ENCODE peak calls at places on chromosomes 1 and 21, in ten cellular contexts. I, V, T, W, K, J, U, C, B and Q are unnamed samples.

GRCh38 chr21:40049031-40049958 is 182.1 kb downstream of the PCP4 start:
- DNase-seq in I (no peak), V (no peak), T (peak; percentile 5), W (peak; percentile 42), K (no peak), J (no peak), U (no peak), C (no peak), B (no peak), Q (no peak)

GRCh38 chr1:7539772-7540175 is 231.3 kb upstream of the VAMP3 start:
- DNase-seq in I (no peak), V (peak; percentile 74), T (peak; percentile 46), W (no peak), K (no peak), J (peak; percentile 78), U (no peak), C (no peak), B (no peak), Q (no peak)

GRCh38 chr1:197327776-197328364 is 59.8 kb downstream of the CRB1 start:
- DNase-seq in I (peak; percentile 43), V (peak; percentile 5), T (peak; percentile 15), W (no peak), K (no peak), J (no peak), U (peak; percentile 29), C (no peak), B (no peak), Q (peak; percentile 3)

GRCh38 chr1:178060789-178061556 is 32.9 kb upstream of the RASAL2 start:
- DNase-seq in I (peak; percentile 95), V (peak; percentile 21), T (peak; percentile 71), W (peak; percentile 36), K (no peak), J (no peak), U (no peak), C (no peak), B (no peak), Q (no peak)

GRCh38 chr1:11065796-11066195 is 6.0 kb upstream of the SRM start:
- DNase-seq in I (no peak), V (no peak), T (no peak), W (no peak), K (no peak), J (no peak), U (no peak), C (no peak), B (no peak), Q (no peak)

GRCh38 chr21:39345440-39345839 is 3.4 kb downstream of the HMGN1 start:
- DNase-seq in I (no peak), V (no peak), T (no peak), W (no peak), K (no peak), J (no peak), U (no peak), C (no peak), B (no peak), Q (no peak)

GRCh38 chr1:77383236-77383635 is 101.4 kb downstream of the AK5 start:
- DNase-seq in I (no peak), V (no peak), T (no peak), W (no peak), K (no peak), J (no peak), U (peak; percentile 22), C (no peak), B (no peak), Q (no peak)

GRCh38 chr1:1296070-1297061 is 11.4 kb downstream of the ACAP3 start:
- DNase-seq in I (no peak), V (no peak), T (no peak), W (no peak), K (no peak), J (no peak), U (no peak), C (no peak), B (no peak), Q (no peak)

GRCh38 chr1:54135436-54136120 is 17.2 kb downstream of the CDCP2 start:
- DNase-seq in I (no peak), V (no peak), T (no peak), W (no peak), K (no peak), J (no peak), U (peak; percentile 38), C (no peak), B (no peak), Q (no peak)
- H3K4me3 ChIP-seq in I (no peak overlapping the region), V (no peak overlapping the region), T (no peak overlapping the region), W (no peak overlapping the region), K (no peak overlapping the region), J (no peak overlapping the region), U (no peak overlapping the region), C (no peak overlapping the region), B (no peak overlapping the region), Q (no peak overlapping the region)

GRCh38 chr1:15683411-15684039 is 595 bp upstream of the PLEKHM2 start:
- DNase-seq in I (no peak), V (no peak), T (no peak), W (no peak), K (peak; percentile 62), J (no peak), U (no peak), C (no peak), B (no peak), Q (no peak)

GRCh38 chr1:15684468-15685283 is 556 bp downstream of the PLEKHM2 start:
- DNase-seq in I (no peak), V (no peak), T (peak; percentile 59), W (peak; percentile 39), K (peak; percentile 82), J (peak; percentile 87), U (peak; percentile 28), C (peak; percentile 42), B (no peak), Q (peak; percentile 43)

GRCh38 chr1:15687446-15687845 is 3.3 kb downstream of the PLEKHM2 start:
- DNase-seq in I (no peak), V (no peak), T (peak; percentile 57), W (no peak), K (no peak), J (no peak), U (no peak), C (no peak), B (no peak), Q (no peak)

GRCh38 chr1:15684042-15684461 is at the start of gene PLEKHM2:
- DNase-seq in I (peak; percentile 56), V (no peak), T (peak; percentile 64), W (peak; percentile 45), K (peak; percentile 84), J (peak; percentile 92), U (no peak), C (peak; percentile 58), B (no peak), Q (peak; percentile 75)

DNA sequence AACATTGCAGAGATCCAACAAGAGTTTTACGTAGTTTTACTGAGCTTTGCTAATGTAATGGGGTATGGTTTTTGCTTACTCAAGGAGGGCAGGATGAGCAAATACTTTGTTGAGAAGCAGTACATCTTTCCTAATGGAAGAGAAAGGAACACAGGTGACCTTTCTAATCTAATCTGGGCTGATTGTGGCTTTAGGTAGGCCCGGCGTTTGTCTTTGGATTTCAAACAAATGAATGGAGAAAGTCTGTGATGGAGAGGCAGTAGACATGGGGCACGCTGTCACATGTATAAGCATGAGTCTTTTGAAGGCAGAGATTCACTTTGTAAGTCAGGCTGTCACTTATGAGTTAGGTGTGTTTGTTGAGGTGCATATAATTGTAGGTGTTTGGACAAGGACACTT is 1.7 kb downstream of the PLEKHM2 start:
- DNase-seq in I (no peak), V (no peak), T (no peak), W (no peak), K (no peak), J (no peak), U (no peak), C (no peak), B (no peak), Q (no peak)
- H3K4me3 ChIP-seq in I (peak overlapping the region; percentile 85), V (peak overlapping the region; percentile 91), T (no peak overlapping the region), W (peak overlapping the region; percentile 84), K (peak overlapping the region; percentile 95), J (no peak overlapping the region), U (peak overlapping the region; percentile 10), C (peak overlapping the region; percentile 88), B (peak overlapping the region; percentile 17), Q (peak overlapping the region; percentile 83)

GRCh38 chr1:214108097-214108446 is 120.3 kb downstream of the PROX1 start:
- DNase-seq in I (no peak), V (no peak), T (no peak), W (no peak), K (no peak), J (no peak), U (no peak), C (no peak), B (no peak), Q (no peak)

GRCh38 chr1:214103778-214104177 is 116.0 kb downstream of the PROX1 start:
- DNase-seq in I (no peak), V (no peak), T (no peak), W (no peak), K (no peak), J (no peak), U (no peak), C (no peak), B (no peak), Q (no peak)

GRCh38 chr1:214111796-214112195 is 124.0 kb downstream of the PROX1 start:
- DNase-seq in I (no peak), V (no peak), T (no peak), W (no peak), K (no peak), J (peak; percentile 43), U (no peak), C (no peak), B (no peak), Q (no peak)

GRCh38 chr1:214106375-214106774 is 118.6 kb downstream of the PROX1 start:
- DNase-seq in I (peak; percentile 21), V (no peak), T (no peak), W (no peak), K (no peak), J (no peak), U (no peak), C (no peak), B (no peak), Q (no peak)

GRCh38 chr1:214107322-214108096 is 119.7 kb downstream of the PROX1 start:
- DNase-seq in I (peak; percentile 44), V (no peak), T (no peak), W (no peak), K (peak; percentile 71), J (peak; percentile 57), U (no peak), C (peak; percentile 41), B (no peak), Q (no peak)
- H3K4me3 ChIP-seq in I (peak overlapping the region; percentile 28), V (no peak overlapping the region), T (no peak overlapping the region), W (no peak overlapping the region), K (peak overlapping the region; percentile 12), J (no peak overlapping the region), U (no peak overlapping the region), C (peak overlapping the region; percentile 46), B (no peak overlapping the region), Q (no peak overlapping the region)

GRCh38 chr21:45439171-45439872 is 34.4 kb downstream of the COL18A1 start:
- DNase-seq in I (peak; percentile 93), V (peak; percentile 78), T (peak; percentile 87), W (peak; percentile 90), K (peak; percentile 94), J (peak; percentile 97), U (peak; percentile 73), C (peak; percentile 86), B (peak; percentile 74), Q (peak; percentile 65)

GRCh38 chr21:45439901-45440461 is 35.0 kb downstream of the COL18A1 start:
- DNase-seq in I (no peak), V (no peak), T (no peak), W (no peak), K (peak; percentile 54), J (peak; percentile 74), U (no peak), C (no peak), B (no peak), Q (no peak)

GRCh38 chr21:45436371-45437040 is 31.5 kb downstream of the COL18A1 start:
- DNase-seq in I (no peak), V (no peak), T (no peak), W (no peak), K (peak; percentile 55), J (peak; percentile 69), U (no peak), C (no peak), B (no peak), Q (no peak)

GRCh38 chr21:45440736-45441350 is 35.9 kb downstream of the COL18A1 start:
- DNase-seq in I (no peak), V (no peak), T (no peak), W (no peak), K (peak; percentile 37), J (peak; percentile 57), U (no peak), C (no peak), B (no peak), Q (no peak)

DNA sequence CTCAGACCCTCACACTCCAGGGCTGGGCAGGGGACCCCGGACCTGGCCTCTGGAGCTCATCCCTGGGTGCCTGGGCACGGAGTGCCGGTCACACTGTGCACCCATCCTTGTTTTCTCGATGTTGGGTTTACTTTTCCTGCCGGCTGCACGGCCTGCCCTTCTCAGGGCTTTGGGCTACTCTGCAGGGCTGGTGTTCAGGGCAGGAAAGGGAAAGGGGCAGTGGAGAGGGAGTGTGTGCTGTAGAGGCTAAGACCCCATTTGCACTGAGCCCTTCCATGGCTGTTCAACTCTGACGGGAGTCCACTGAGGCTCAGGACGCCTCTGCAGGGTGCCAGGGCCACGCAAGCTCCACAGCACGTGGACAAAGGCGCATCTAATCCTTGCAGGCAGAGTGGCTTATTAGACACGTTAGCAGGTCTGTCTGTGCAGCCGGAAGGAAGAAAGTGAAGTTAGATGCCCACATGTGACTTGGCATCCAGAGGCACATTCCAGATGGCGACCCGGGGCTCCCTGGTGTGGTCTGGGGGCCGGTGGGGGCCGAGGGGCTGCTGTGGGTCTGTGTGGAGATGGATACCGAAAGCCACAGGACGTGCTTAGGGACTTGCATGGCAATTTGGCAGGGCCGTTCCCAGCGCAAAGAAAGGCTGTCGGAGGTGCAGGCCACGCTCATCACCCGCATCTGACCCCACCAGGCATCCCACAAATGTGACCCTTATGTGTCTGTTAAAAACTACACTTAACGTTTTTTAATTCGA is 33.6 kb downstream of the COL18A1 start:
- DNase-seq in I (no peak), V (no peak), T (no peak), W (no peak), K (peak; percentile 75), J (peak; percentile 61), U (no peak), C (no peak), B (no peak), Q (no peak)
- H3K4me3 ChIP-seq in I (no peak overlapping the region), V (no peak overlapping the region), T (no peak overlapping the region), W (peak overlapping the region; percentile 24), K (no peak overlapping the region), J (no peak overlapping the region), U (no peak overlapping the region), C (peak overlapping the region; percentile 62), B (peak overlapping the region; percentile 34), Q (no peak overlapping the region)